ENCODE peak calls at places on chromosomes 12 and 14, in nine cellular contexts. B is heart left ventricle, A is adrenal gland, L is uterus, H is HCT116, E is body of pancreas, M is right lobe of liver, N is IMR-90, V is transverse colon. T is an unnamed sample. For H3K9me3, the result is how much of the 10 kb centered on the place peaks cover.

GRCh38 chr12:128261757-128262156 is 5.2 kb upstream of the TMEM132C start:
- DNase-seq in B (no peak), A (no peak), L (no peak), H (no peak), E (no peak), M (no peak), N (no peak), V (no peak), T (no peak)

GRCh38 chr14:30291216-30291615 is 267.7 kb upstream of the G2E3 start:
- DNase-seq in B (no peak), A (no peak), L (no peak), H (no peak), E (no peak), M (no peak), N (peak), V (no peak), T (no peak)

GRCh38 chr12:121697093-121697698 is 15.4 kb upstream of the TMEM120B start:
- DNase-seq in B (no peak), A (no peak), L (no peak), H (peak), E (peak), M (no peak), N (peak), V (no peak), T (no peak)

GRCh38 chr12:78210894-78211302 is 380.2 kb downstream of the NAV3 start:
- DNase-seq in B (no peak), A (no peak), L (peak), H (no peak), E (no peak), M (no peak), N (peak), V (no peak), T (no peak)

GRCh38 chr12:112122823-112123690 is 2.3 kb upstream of the TRAFD1 start:
- DNase-seq in B (no peak), A (no peak), L (no peak), H (no peak), E (no peak), M (no peak), N (peak), V (no peak), T (no peak)

GRCh38 chr12:122646568-122647220 is 56.5 kb downstream of the HCAR2 start:
- DNase-seq in B (no peak), A (no peak), L (no peak), H (no peak), E (peak), M (no peak), N (peak), V (no peak), T (no peak)

GRCh38 chr12:88308825-88309224 is 166.7 kb downstream of the TMTC3 start:
- DNase-seq in B (no peak), A (no peak), L (no peak), H (no peak), E (no peak), M (no peak), N (peak), V (no peak), T (no peak)

GRCh38 chr14:104282332-104283196 is 144.2 kb downstream of the KIF26A start:
- DNase-seq in B (peak), A (peak), L (peak), H (no peak), E (peak), M (peak), N (no peak), V (peak), T (no peak)

GRCh38 chr14:98623806-98624430 is 648.1 kb downstream of the BCL11B start:
- DNase-seq in B (no peak), A (no peak), L (no peak), H (no peak), E (no peak), M (no peak), N (no peak), V (no peak), T (no peak)

GRCh38 chr12:105860556-105861207 is 278.1 kb downstream of the NUAK1 start:
- DNase-seq in B (no peak), A (no peak), L (no peak), H (no peak), E (no peak), M (no peak), N (no peak), V (no peak), T (no peak)

GRCh38 chr12:47023944-47024343 is 55.5 kb upstream of the PCED1B start:
- DNase-seq in B (no peak), A (no peak), L (no peak), H (no peak), E (no peak), M (no peak), N (no peak), V (no peak), T (no peak)

GRCh38 chr12:121238604-121239334 is 28.8 kb downstream of the P2RX4 start:
- DNase-seq in B (no peak), A (no peak), L (no peak), H (no peak), E (peak), M (no peak), N (no peak), V (no peak), T (no peak)

GRCh38 chr12:53601296-53601847 is 24.8 kb downstream of the ATF7 start:
- DNase-seq in B (no peak), A (no peak), L (no peak), H (no peak), E (no peak), M (no peak), N (no peak), V (no peak), T (no peak)

GRCh38 chr12:76299536-76300296 is 48.5 kb downstream of the BBS10 start:
- DNase-seq in B (no peak), A (no peak), L (no peak), H (peak), E (no peak), M (no peak), N (no peak), V (no peak), T (no peak)

GRCh38 chr12:76303365-76303764 is 44.9 kb downstream of the BBS10 start:
- DNase-seq in B (no peak), A (no peak), L (no peak), H (no peak), E (no peak), M (no peak), N (peak), V (no peak), T (no peak)

GRCh38 chr12:76303989-76304460 is 44.2 kb downstream of the BBS10 start:
- DNase-seq in B (no peak), A (no peak), L (no peak), H (no peak), E (no peak), M (no peak), N (peak), V (no peak), T (no peak)

GRCh38 chr12:76300297-76300665 is 47.9 kb downstream of the BBS10 start:
- DNase-seq in B (no peak), A (no peak), L (no peak), H (no peak), E (no peak), M (no peak), N (no peak), V (no peak), T (no peak)
- H3K9me3 ChIP-seq in B (under half), A (under half), L (under half), H (under half), E (under half), M (under half), N (under half), V (under half), T (under half)

DNA sequence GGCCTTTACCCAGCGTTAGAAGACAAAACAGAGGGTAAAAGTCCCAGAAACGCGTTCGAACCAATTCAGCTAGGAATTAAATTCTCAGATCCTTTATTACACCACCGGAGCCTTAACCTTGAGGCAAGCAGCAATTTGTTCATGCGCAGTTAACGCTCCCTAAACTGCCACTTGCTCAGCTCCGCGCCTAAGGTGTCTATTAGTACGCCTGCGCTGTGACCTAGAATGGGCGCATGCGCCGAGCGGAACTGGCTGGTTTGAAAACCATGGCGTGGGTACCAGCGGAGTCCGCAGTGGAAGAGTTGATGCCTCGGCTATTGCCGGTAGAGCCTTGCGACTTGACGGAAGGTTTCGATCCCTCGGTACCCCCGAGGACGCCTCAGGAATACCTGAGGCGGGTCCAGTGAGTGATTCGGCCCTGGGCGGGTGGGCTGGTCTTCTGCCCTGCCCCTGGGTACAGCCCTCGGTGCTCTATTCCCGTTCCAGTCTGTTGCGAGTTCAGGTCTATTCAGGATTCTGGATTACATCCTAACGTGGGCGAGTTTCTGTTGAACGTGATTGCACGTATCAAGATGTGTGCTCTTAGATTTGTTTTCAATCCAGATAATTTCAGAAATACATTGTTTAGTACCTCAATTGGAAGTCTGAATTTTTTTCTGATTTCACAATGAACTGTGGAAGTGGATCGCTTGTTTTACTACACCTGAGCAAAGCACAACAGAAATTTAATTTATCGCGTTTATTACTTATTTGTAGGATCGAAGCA is at the start of gene GEMIN2:
- DNase-seq in B (peak), A (peak), L (peak), H (peak), E (peak), M (peak), N (peak), V (peak), T (peak)
- TF ChIP-seq POLR2A in B (peak), A (no peak), L (peak), H (peak), E (no peak), M (peak), N (no peak), V (peak), T (no peak)

DNA sequence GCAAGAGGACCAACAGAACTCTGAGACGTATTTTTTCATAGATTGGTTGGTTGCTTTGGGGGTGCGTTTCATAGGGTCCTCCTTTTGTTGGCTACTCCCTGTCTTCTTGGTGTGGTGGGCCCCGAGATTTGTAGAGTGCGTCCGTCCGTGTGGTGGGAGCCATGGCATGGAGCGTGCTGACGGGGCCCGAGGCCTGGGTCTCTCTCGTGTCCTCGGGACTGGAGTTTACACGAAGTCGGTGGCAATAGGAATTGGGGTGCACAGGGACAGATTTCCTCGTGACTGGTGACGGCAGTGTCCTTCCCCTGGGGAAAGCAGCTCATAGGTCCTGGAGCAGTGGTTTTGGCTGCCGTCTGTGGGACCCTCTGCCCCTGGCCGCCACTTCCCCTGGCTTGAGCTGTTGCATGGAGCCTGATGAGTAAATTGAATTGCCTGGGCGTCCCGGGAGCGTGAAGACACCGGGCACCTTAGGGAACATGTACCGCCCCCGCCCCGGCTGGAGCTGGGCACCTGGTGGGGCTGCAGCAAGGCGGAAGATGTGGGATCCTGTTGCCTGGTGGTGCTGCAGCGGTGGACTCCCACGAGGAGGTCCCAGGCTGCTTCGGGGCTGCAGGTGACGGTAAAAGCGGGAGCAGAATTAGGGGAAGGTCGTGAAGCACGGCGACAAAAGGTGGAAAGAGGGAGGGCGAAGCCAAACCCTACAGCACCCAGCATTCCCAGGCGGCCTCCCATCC is 153.7 kb upstream of the ALG10B start:
- DNase-seq in B (no peak), A (no peak), L (peak), H (no peak), E (no peak), M (no peak), N (no peak), V (no peak), T (no peak)
- H3K9me3 ChIP-seq in B (under half), A (under half), L (under half), H (under half), E (under half), M (under half), N (under half), V (under half), T (under half)

GRCh38 chr14:39266589-39266870 is 32.8 kb downstream of the MIA2 start:
- DNase-seq in B (no peak), A (peak), L (peak), H (no peak), E (peak), M (peak), N (peak), V (peak), T (peak)

GRCh38 chr14:39265741-39266588 is 32.2 kb downstream of the MIA2 start:
- DNase-seq in B (no peak), A (no peak), L (no peak), H (peak), E (no peak), M (no peak), N (peak), V (no peak), T (no peak)

GRCh38 chr14:39268393-39268792 is 34.7 kb downstream of the MIA2 start:
- DNase-seq in B (no peak), A (no peak), L (no peak), H (no peak), E (no peak), M (no peak), N (peak), V (no peak), T (no peak)

GRCh38 chr14:39267592-39268112 is 33.9 kb downstream of the MIA2 start:
- DNase-seq in B (no peak), A (no peak), L (no peak), H (peak), E (no peak), M (no peak), N (no peak), V (no peak), T (no peak)

DNA sequence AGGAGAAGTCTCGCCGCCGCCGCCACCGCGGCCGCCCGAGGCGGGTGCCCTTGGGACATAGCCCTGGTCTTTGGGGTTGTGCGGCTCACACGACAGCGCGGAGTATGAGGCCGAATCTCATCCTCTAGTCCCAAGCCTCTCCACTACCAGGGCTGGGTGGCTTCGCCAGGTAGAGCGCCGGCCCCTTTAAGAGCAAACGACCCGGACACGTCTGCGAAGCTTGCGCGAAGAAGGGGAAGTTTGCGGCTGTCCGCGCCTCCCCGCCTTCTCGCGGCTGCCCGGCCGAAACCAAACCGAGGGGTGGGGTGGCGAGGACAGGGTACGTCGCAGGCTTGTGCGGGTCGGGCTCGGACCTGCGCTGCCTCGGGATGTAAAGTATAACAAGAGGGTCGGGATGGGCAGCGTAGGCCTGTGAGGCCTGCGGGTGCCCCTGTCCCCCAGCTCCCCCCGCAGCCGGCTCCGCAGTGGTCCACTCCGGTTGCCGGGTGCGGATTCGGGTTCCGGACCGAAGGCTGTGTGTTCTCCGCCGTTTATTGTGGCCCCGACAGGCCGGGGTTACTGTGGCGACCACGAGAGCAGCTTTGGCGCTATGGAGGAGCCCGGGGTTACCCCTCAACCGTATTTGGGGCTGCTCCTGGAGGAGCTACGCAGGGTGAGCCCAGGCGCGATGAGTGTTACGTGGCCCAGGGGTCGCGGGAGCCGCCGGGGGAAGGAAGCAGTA is 33.3 kb downstream of the MIA2 start:
- DNase-seq in B (peak), A (peak), L (peak), H (peak), E (peak), M (peak), N (peak), V (peak), T (peak)
- TF ChIP-seq POLR2A in B (peak), A (peak), L (peak), H (peak), E (peak), M (peak), N (peak), V (peak), T (peak)

DNA sequence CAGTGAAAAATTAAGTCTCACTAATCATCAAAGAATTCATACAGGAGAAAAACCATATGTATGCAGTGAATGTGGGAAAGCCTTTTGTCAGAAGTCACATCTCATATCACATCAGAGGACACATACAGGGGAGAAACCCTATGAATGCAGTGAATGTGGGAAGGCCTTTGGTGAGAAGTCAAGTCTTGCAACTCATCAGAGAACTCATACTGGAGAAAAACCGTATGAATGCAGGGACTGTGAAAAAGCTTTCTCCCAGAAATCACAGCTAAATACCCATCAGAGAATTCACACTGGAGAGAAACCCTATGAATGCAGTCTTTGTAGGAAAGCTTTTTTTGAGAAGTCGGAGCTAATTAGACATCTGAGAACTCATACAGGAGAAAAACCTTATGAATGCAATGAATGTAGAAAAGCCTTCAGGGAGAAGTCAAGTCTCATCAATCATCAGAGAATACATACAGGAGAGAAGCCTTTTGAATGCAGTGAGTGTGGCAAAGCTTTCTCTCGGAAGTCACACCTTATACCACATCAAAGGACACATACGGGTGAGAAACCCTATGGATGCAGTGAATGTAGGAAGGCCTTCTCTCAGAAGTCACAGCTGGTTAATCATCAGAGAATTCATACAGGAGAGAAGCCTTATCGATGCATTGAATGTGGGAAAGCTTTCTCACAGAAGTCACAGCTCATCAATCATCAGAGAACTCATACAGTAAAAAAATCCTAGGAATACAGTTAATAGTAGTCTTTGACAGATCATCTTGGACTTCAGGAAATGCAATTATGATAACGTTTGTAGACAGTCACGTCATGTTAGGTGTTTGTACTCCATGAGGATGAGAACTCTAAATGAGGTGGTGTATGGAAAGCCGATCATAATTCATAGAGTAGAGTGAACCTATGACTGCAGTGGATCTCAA is 21.2 kb downstream of the ZNF84 start:
- DNase-seq in B (no peak), A (no peak), L (no peak), H (no peak), E (no peak), M (no peak), N (peak), V (no peak), T (no peak)
- H3K9me3 ChIP-seq in B (under half), A (half or more), L (half or more), H (half or more), E (half or more), M (under half), N (half or more), V (half or more), T (under half)

GRCh38 chr14:57389646-57390036 is 745 bp upstream of the NAA30 start:
- DNase-seq in B (no peak), A (no peak), L (no peak), H (no peak), E (peak), M (no peak), N (no peak), V (peak), T (peak)

GRCh38 chr14:57391609-57392195 is 1.3 kb downstream of the NAA30 start:
- DNase-seq in B (no peak), A (no peak), L (no peak), H (no peak), E (no peak), M (no peak), N (peak), V (no peak), T (peak)

GRCh38 chr14:57390806-57391562 is 598 bp downstream of the NAA30 start:
- DNase-seq in B (peak), A (peak), L (no peak), H (no peak), E (peak), M (peak), N (peak), V (peak), T (peak)

GRCh38 chr14:57388072-57388471 is 2.3 kb upstream of the NAA30 start:
- DNase-seq in B (no peak), A (no peak), L (no peak), H (no peak), E (no peak), M (no peak), N (no peak), V (no peak), T (no peak)

DNA sequence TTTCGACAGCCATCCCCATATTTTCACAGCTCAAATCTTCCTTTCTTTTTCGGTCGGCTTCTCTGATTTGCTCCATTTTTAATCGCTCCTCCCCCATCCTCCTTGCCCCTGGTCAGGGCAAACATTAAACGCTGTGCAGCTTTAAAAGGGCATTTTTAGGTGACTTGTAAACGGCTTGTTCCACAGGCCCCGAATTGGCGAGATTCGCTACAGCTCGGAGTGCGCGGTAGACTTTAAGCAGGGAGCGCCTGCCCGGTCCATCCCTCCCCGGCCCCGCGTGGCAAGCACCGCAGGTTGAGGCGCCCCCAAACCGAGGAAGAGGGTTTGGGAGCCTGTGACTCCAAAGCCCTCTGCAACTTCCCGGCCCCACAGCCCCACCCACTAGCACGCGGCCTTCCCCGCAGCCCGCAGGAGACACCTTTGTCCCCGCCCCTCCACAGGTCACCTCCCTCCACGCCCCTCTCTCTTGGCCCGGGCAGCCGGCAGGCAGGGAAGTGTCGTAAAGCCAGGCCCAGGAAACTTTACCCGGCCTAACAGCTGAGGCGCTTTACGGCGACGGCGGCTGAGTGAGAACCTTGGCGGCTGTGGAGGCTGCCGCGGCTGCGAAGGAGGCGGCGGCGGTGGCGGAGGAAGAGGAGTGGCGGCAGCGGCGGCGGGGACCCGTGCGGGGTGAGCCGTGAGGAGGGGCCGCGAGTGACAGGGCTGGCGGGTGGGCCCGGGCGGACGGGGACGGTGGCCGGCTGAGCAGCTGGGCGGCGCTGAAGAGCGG is at the start of gene NAA30:
- DNase-seq in B (peak), A (peak), L (peak), H (peak), E (peak), M (peak), N (peak), V (peak), T (peak)
- TF ChIP-seq POLR2A in B (peak), A (peak), L (peak), H (peak), E (peak), M (no peak), N (peak), V (peak), T (no peak)